ENCODE peak calls at places on chromosome 17, in nine cellular contexts. L is astrocyte of the cerebellum, K is gastrocnemius medialis, A is neural progenitor cell, F is stomach, B is A549, V is AG04450, I is testis, T is fibroblast of pulmonary artery. P is an unnamed sample.

GRCh38 chr17:51540151-51540550 is 279.8 kb downstream of the UTP18 start:
- DNase-seq in L (no peak), K (no peak), A (no peak), F (no peak), B (peak; percentile 20), V (no peak), I (no peak), T (no peak), P (no peak)

GRCh38 chr17:17540935-17541639 is 44.9 kb upstream of the RASD1 start:
- DNase-seq in L (no peak), K (no peak), A (no peak), F (no peak), B (no peak), V (no peak), I (no peak), T (no peak), P (no peak)

GRCh38 chr17:10111907-10112452 is 86.4 kb downstream of the GAS7 start:
- DNase-seq in L (no peak), K (no peak), A (no peak), F (no peak), B (no peak), V (no peak), I (no peak), T (no peak), P (no peak)

GRCh38 chr17:978110-979093 is 1.2 kb downstream of the NXN start:
- DNase-seq in L (no peak), K (no peak), A (peak; percentile 76), F (peak; percentile 32), B (no peak), V (no peak), I (no peak), T (no peak), P (no peak)

GRCh38 chr17:56098746-56099145 is 54.5 kb upstream of the ANKFN1 start:
- DNase-seq in L (no peak), K (no peak), A (no peak), F (no peak), B (no peak), V (no peak), I (no peak), T (no peak), P (no peak)

GRCh38 chr17:49930880-49931279 is 38.1 kb upstream of the DLX4 start:
- DNase-seq in L (no peak), K (no peak), A (no peak), F (no peak), B (no peak), V (no peak), I (no peak), T (no peak), P (no peak)

GRCh38 chr17:55576237-55576998 is 65.2 kb upstream of the SMIM36 start:
- DNase-seq in L (peak; percentile 9), K (no peak), A (no peak), F (no peak), B (peak; percentile 71), V (peak; percentile 60), I (no peak), T (peak; percentile 42), P (peak; percentile 40)

GRCh38 chr17:17937450-17937849 is 34.8 kb downstream of the TOM1L2 start:
- DNase-seq in L (no peak), K (no peak), A (no peak), F (no peak), B (no peak), V (no peak), I (no peak), T (no peak), P (no peak)

GRCh38 chr17:601462-602303 is 113.0 kb downstream of the VPS53 start:
- DNase-seq in L (no peak), K (no peak), A (no peak), F (no peak), B (no peak), V (peak; percentile 59), I (no peak), T (peak; percentile 79), P (no peak)

GRCh38 chr17:58516644-58517377 is 2.4 kb upstream of the MTMR4 start:
- DNase-seq in L (no peak), K (no peak), A (no peak), F (no peak), B (no peak), V (no peak), I (no peak), T (no peak), P (no peak)

GRCh38 chr17:45248132-45248936 is 13.6 kb downstream of the SPATA32 start:
- DNase-seq in L (no peak), K (no peak), A (peak; percentile 81), F (peak; percentile 76), B (peak; percentile 62), V (no peak), I (no peak), T (no peak), P (no peak)
- H3K4me3 ChIP-seq in L (peak overlapping the region; percentile 53), K (peak overlapping the region; percentile 55), A (peak overlapping the region; percentile 77), F (peak overlapping the region; percentile 55), B (peak overlapping the region; percentile 89), V (peak overlapping the region; percentile 67), I (peak overlapping the region; percentile 34), T (peak overlapping the region; percentile 57), P (peak overlapping the region; percentile 54)

GRCh38 chr17:70344356-70345060 is 175.2 kb downstream of the KCNJ2 start:
- DNase-seq in L (no peak), K (no peak), A (no peak), F (no peak), B (no peak), V (no peak), I (no peak), T (no peak), P (no peak)
- H3K4me3 ChIP-seq in L (no peak overlapping the region), K (peak overlapping the region; percentile 19), A (no peak overlapping the region), F (peak overlapping the region; percentile 20), B (no peak overlapping the region), V (peak overlapping the region; percentile 31), I (no peak overlapping the region), T (no peak overlapping the region), P (no peak overlapping the region)

GRCh38 chr17:69608808-69609494 is 194.5 kb downstream of the MAP2K6 start:
- DNase-seq in L (peak; percentile 77), K (peak; percentile 55), A (no peak), F (no peak), B (peak; percentile 60), V (peak; percentile 83), I (no peak), T (peak; percentile 82), P (peak; percentile 82)
- H3K4me3 ChIP-seq in L (no peak overlapping the region), K (no peak overlapping the region), A (no peak overlapping the region), F (no peak overlapping the region), B (no peak overlapping the region), V (no peak overlapping the region), I (no peak overlapping the region), T (no peak overlapping the region), P (no peak overlapping the region)

DNA sequence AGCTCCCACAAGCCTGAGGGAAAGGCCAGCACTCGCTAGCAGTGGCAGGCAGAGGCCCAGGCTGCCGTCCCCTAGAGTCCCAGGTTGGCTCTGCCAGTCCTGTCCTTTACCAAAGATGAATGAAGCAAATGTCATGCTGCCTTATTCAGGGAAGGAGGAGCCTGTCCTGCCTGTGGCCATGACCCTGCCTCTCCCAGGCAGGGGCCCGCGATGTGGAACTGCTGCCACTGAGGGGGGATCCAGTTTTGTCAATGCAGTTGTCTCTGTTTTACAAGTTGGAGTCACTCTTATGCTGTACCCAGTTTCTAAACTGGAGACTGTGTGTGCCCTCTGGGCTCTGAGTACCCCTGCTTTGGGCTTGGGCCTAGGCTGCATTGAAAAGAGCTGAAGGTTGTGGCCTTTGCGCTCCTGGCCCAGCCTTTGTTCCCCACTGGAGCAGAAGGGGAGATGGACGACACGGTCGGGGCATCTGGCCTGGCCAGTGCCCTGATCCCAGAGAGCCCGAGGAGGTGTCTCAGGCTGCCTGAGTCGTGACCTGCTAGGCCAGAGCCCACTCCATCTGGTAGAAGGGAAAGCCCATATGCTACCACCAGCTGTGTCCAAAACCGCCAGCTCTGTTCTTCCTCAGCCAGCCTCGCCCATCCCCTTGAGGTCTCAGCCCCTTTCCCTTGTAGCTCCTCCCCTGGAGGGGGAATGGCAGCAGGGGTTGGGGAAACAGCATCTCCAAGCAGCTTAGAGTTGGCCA is 5.5 kb downstream of the LIMD2 start:
- DNase-seq in L (no peak), K (no peak), A (peak; percentile 31), F (no peak), B (no peak), V (no peak), I (no peak), T (no peak), P (no peak)
- H3K4me3 ChIP-seq in L (no peak overlapping the region), K (no peak overlapping the region), A (no peak overlapping the region), F (no peak overlapping the region), B (no peak overlapping the region), V (no peak overlapping the region), I (no peak overlapping the region), T (no peak overlapping the region), P (no peak overlapping the region)

GRCh38 chr17:8470447-8471047 is 34.9 kb downstream of the NDEL1 start:
- DNase-seq in L (no peak), K (no peak), A (no peak), F (no peak), B (no peak), V (no peak), I (peak; percentile 93), T (peak; percentile 53), P (no peak)
- H3K4me3 ChIP-seq in L (no peak overlapping the region), K (peak overlapping the region; percentile 7), A (no peak overlapping the region), F (no peak overlapping the region), B (no peak overlapping the region), V (no peak overlapping the region), I (no peak overlapping the region), T (no peak overlapping the region), P (no peak overlapping the region)

GRCh38 chr17:4807534-4808377 is 804 bp downstream of the PLD2 start:
- DNase-seq in L (no peak), K (no peak), A (no peak), F (no peak), B (no peak), V (no peak), I (no peak), T (no peak), P (no peak)

GRCh38 chr17:4806420-4806769 is 557 bp upstream of the PLD2 start:
- DNase-seq in L (no peak), K (no peak), A (no peak), F (no peak), B (no peak), V (no peak), I (no peak), T (no peak), P (no peak)

GRCh38 chr17:4810696-4811289 is 3.8 kb downstream of the PLD2 start:
- DNase-seq in L (no peak), K (no peak), A (peak; percentile 13), F (no peak), B (no peak), V (no peak), I (no peak), T (no peak), P (no peak)

GRCh38 chr17:4806770-4807533 is at the start of gene PLD2:
- DNase-seq in L (peak; percentile 29), K (peak; percentile 65), A (peak; percentile 96), F (peak; percentile 91), B (peak; percentile 81), V (no peak), I (peak; percentile 90), T (peak; percentile 70), P (no peak)

GRCh38 chr17:4808378-4808767 is 1.4 kb downstream of the PLD2 start:
- DNase-seq in L (no peak), K (no peak), A (no peak), F (peak; percentile 80), B (no peak), V (no peak), I (peak; percentile 61), T (no peak), P (no peak)
- H3K4me3 ChIP-seq in L (peak overlapping the region; percentile 72), K (no peak overlapping the region), A (no peak overlapping the region), F (peak overlapping the region; percentile 84), B (no peak overlapping the region), V (no peak overlapping the region), I (no peak overlapping the region), T (no peak overlapping the region), P (no peak overlapping the region)

GRCh38 chr17:81888988-81889595 is 2.3 kb downstream of the ALYREF start:
- DNase-seq in L (no peak), K (no peak), A (no peak), F (no peak), B (no peak), V (no peak), I (no peak), T (no peak), P (no peak)
- H3K4me3 ChIP-seq in L (no peak overlapping the region), K (no peak overlapping the region), A (no peak overlapping the region), F (no peak overlapping the region), B (no peak overlapping the region), V (no peak overlapping the region), I (no peak overlapping the region), T (no peak overlapping the region), P (peak overlapping the region; percentile 73)